ENCODE peak calls at places on chromosomes 3 and 15, in six cellular contexts. O is midbrain; K is PC-3; S is CD8-positive, alpha-beta memory T cell; G is fibroblast of villous mesenchyme; N is cardiac muscle cell. L is an unnamed sample.

GRCh38 chr3:125110016-125110875 is 54.4 kb upstream of the HEG1 start:
- DNase-seq in G (peak), K (peak), N (no peak), S (no peak), O (no peak), L (no peak)

GRCh38 chr3:107241217-107241616 is 136.0 kb upstream of the CCDC54 start:
- DNase-seq in G (peak), S (peak), K (peak), N (peak), O (no peak), L (no peak)

GRCh38 chr15:74826911-74827310 is 484 bp downstream of the CPLX3 start:
- DNase-seq in N (no peak), O (no peak), S (no peak), K (no peak), G (no peak), L (no peak)

GRCh38 chr3:169836058-169836941 is 23.6 kb upstream of the LRRC34 start:
- DNase-seq in N (no peak), S (no peak), K (no peak), G (no peak), O (no peak), L (no peak)

GRCh38 chr3:180430896-180431295 is 171.1 kb upstream of the TTC14 start:
- DNase-seq in N (no peak), S (no peak), K (no peak), O (no peak), G (peak), L (no peak)

GRCh38 chr3:99502871-99503270 is 135.5 kb upstream of the COL8A1 start:
- DNase-seq in G (peak), S (no peak), O (no peak), K (peak), N (no peak), L (no peak)

GRCh38 chr3:112775011-112775742 is 71.5 kb downstream of the CD200R1L start:
- DNase-seq in N (no peak), O (no peak), G (peak), S (no peak), K (peak), L (peak)

GRCh38 chr3:32910954-32911353 is 40.5 kb upstream of the CCR4 start:
- DNase-seq in K (no peak), N (no peak), G (peak), S (no peak), O (no peak), L (no peak)

GRCh38 chr3:150699068-150699635 is 4.6 kb downstream of the ERICH6 start:
- DNase-seq in O (no peak), S (no peak), N (no peak), K (peak), G (peak), L (no peak)

GRCh38 chr3:27883266-27883665 is 161.1 kb upstream of the EOMES start:
- DNase-seq in K (no peak), G (no peak), S (no peak), O (no peak), N (no peak), L (no peak)

GRCh38 chr3:46242120-46242519 is at the start of gene CCR3:
- DNase-seq in S (no peak), K (no peak), O (no peak), N (no peak), G (no peak), L (no peak)

GRCh38 chr3:187291001-187291511 is 481 bp downstream of the MASP1 start:
- DNase-seq in S (no peak), N (peak), K (no peak), G (peak), O (no peak), L (no peak)

GRCh38 chr3:156551261-156551660 is 3.7 kb downstream of the SSR3 start:
- DNase-seq in N (no peak), G (no peak), O (no peak), K (no peak), S (no peak), L (no peak)

GRCh38 chr3:44418549-44418948 is 58.9 kb downstream of the ZNF445 start:
- DNase-seq in K (peak), G (no peak), N (no peak), O (no peak), S (no peak), L (no peak)

GRCh38 chr3:122493296-122493695 is 21.4 kb downstream of the KPNA1 start:
- DNase-seq in K (no peak), G (peak), S (no peak), O (no peak), N (no peak), L (no peak)

GRCh38 chr15:60184579-60184978 is 180.5 kb downstream of the FOXB1 start:
- DNase-seq in O (no peak), S (no peak), G (no peak), N (no peak), K (peak), L (no peak)

GRCh38 chr3:37262816-37263393 is 88.5 kb upstream of the LRRFIP2 start:
- DNase-seq in G (no peak), N (no peak), O (no peak), S (no peak), K (peak), L (no peak)

GRCh38 chr3:4309476-4310121 is 6.4 kb downstream of the SETMAR start:
- DNase-seq in S (no peak), K (no peak), O (no peak), G (no peak), N (no peak), L (no peak)

GRCh38 chr3:132805071-132805470 is 82.9 kb upstream of the NPHP3 start:
- DNase-seq in O (no peak), G (no peak), N (no peak), S (no peak), K (no peak), L (no peak)

L was measured in vagina.